ENCODE peak calls at places on chromosomes 2 and 18, in eight cellular contexts. One of them, this sample, is unnamed.

GRCh38 chr2:96143848-96144480 is 1.3 kb downstream of the DUSP2 start:
- DNase-seq in naive thymus-derived CD4-positive, alpha-beta T cell: peak
- DNase-seq in activated T-cell treated with anti-CD3 and anti-CD28 coated beads for 24 hours: no peak
- DNase-seq in Kasumi-1: no peak
- DNase-seq in ovary: no peak
- DNase-seq in iris pigment epithelial cell: no peak
- DNase-seq in fibroblast of mammary gland: no peak
- DNase-seq in mammary epithelial cell: no peak
- DNase-seq in this sample: peak

GRCh38 chr2:102063948-102064678 is 72.4 kb downstream of the IL1R2 start:
- DNase-seq in Kasumi-1: peak
- DNase-seq in ovary: peak
- DNase-seq in naive thymus-derived CD4-positive, alpha-beta T cell: no peak
- DNase-seq in iris pigment epithelial cell: peak
- DNase-seq in activated T-cell treated with anti-CD3 and anti-CD28 coated beads for 24 hours: peak
- DNase-seq in fibroblast of mammary gland: peak
- DNase-seq in mammary epithelial cell: peak
- DNase-seq in this sample: peak

GRCh38 chr2:226427538-226428307 is 371.9 kb downstream of the IRS1 start:
- DNase-seq in activated T-cell treated with anti-CD3 and anti-CD28 coated beads for 24 hours: no peak
- DNase-seq in iris pigment epithelial cell: peak
- DNase-seq in mammary epithelial cell: peak
- DNase-seq in Kasumi-1: peak
- DNase-seq in ovary: no peak
- DNase-seq in fibroblast of mammary gland: peak
- DNase-seq in naive thymus-derived CD4-positive, alpha-beta T cell: no peak
- DNase-seq in this sample: no peak

GRCh38 chr2:197309369-197310231 is 980 bp downstream of the ANKRD44 start:
- DNase-seq in fibroblast of mammary gland: no peak
- DNase-seq in naive thymus-derived CD4-positive, alpha-beta T cell: peak
- DNase-seq in activated T-cell treated with anti-CD3 and anti-CD28 coated beads for 24 hours: no peak
- DNase-seq in Kasumi-1: no peak
- DNase-seq in ovary: peak
- DNase-seq in iris pigment epithelial cell: no peak
- DNase-seq in mammary epithelial cell: no peak
- DNase-seq in this sample: peak

GRCh38 chr2:217035967-217036366 is 176.1 kb upstream of the TNP1 start:
- DNase-seq in iris pigment epithelial cell: no peak
- DNase-seq in mammary epithelial cell: no peak
- DNase-seq in activated T-cell treated with anti-CD3 and anti-CD28 coated beads for 24 hours: no peak
- DNase-seq in fibroblast of mammary gland: peak
- DNase-seq in ovary: no peak
- DNase-seq in naive thymus-derived CD4-positive, alpha-beta T cell: no peak
- DNase-seq in Kasumi-1: no peak
- DNase-seq in this sample: no peak

GRCh38 chr18:51660316-51660715 is 462.8 kb upstream of the MEX3C start:
- DNase-seq in Kasumi-1: no peak
- DNase-seq in fibroblast of mammary gland: no peak
- DNase-seq in naive thymus-derived CD4-positive, alpha-beta T cell: no peak
- DNase-seq in mammary epithelial cell: no peak
- DNase-seq in ovary: no peak
- DNase-seq in iris pigment epithelial cell: no peak
- DNase-seq in activated T-cell treated with anti-CD3 and anti-CD28 coated beads for 24 hours: no peak
- DNase-seq in this sample: no peak

GRCh38 chr18:32919799-32920198 is 147.0 kb upstream of the KLHL14 start:
- DNase-seq in iris pigment epithelial cell: peak
- DNase-seq in Kasumi-1: peak
- DNase-seq in activated T-cell treated with anti-CD3 and anti-CD28 coated beads for 24 hours: no peak
- DNase-seq in ovary: no peak
- DNase-seq in fibroblast of mammary gland: peak
- DNase-seq in mammary epithelial cell: peak
- DNase-seq in naive thymus-derived CD4-positive, alpha-beta T cell: no peak
- DNase-seq in this sample: no peak

GRCh38 chr2:24228470-24228869 is 53.6 kb downstream of the FAM228A start:
- DNase-seq in Kasumi-1: peak
- DNase-seq in mammary epithelial cell: no peak
- DNase-seq in iris pigment epithelial cell: peak
- DNase-seq in activated T-cell treated with anti-CD3 and anti-CD28 coated beads for 24 hours: no peak
- DNase-seq in ovary: no peak
- DNase-seq in fibroblast of mammary gland: peak
- DNase-seq in naive thymus-derived CD4-positive, alpha-beta T cell: no peak
- DNase-seq in this sample: no peak

GRCh38 chr2:27729198-27729597 is 42.3 kb upstream of the MRPL33 start:
- DNase-seq in Kasumi-1: no peak
- DNase-seq in activated T-cell treated with anti-CD3 and anti-CD28 coated beads for 24 hours: no peak
- DNase-seq in iris pigment epithelial cell: no peak
- DNase-seq in mammary epithelial cell: no peak
- DNase-seq in fibroblast of mammary gland: no peak
- DNase-seq in naive thymus-derived CD4-positive, alpha-beta T cell: no peak
- DNase-seq in ovary: no peak
- DNase-seq in this sample: no peak

GRCh38 chr2:216229488-216229887 is 120.3 kb downstream of the XRCC5 start:
- DNase-seq in naive thymus-derived CD4-positive, alpha-beta T cell: no peak
- DNase-seq in Kasumi-1: no peak
- DNase-seq in fibroblast of mammary gland: no peak
- DNase-seq in ovary: no peak
- DNase-seq in mammary epithelial cell: no peak
- DNase-seq in activated T-cell treated with anti-CD3 and anti-CD28 coated beads for 24 hours: no peak
- DNase-seq in iris pigment epithelial cell: no peak
- DNase-seq in this sample: no peak

GRCh38 chr18:58195278-58195721 is 151.3 kb downstream of the NEDD4L start:
- DNase-seq in naive thymus-derived CD4-positive, alpha-beta T cell: peak
- DNase-seq in activated T-cell treated with anti-CD3 and anti-CD28 coated beads for 24 hours: no peak
- DNase-seq in ovary: peak
- DNase-seq in mammary epithelial cell: peak
- DNase-seq in Kasumi-1: peak
- DNase-seq in fibroblast of mammary gland: no peak
- DNase-seq in iris pigment epithelial cell: no peak
- DNase-seq in this sample: no peak

GRCh38 chr2:42878581-42878980 is 86.2 kb upstream of the HAAO start:
- DNase-seq in fibroblast of mammary gland: peak
- DNase-seq in activated T-cell treated with anti-CD3 and anti-CD28 coated beads for 24 hours: no peak
- DNase-seq in naive thymus-derived CD4-positive, alpha-beta T cell: no peak
- DNase-seq in mammary epithelial cell: peak
- DNase-seq in Kasumi-1: no peak
- DNase-seq in iris pigment epithelial cell: peak
- DNase-seq in ovary: no peak
- DNase-seq in this sample: no peak

GRCh38 chr2:133841905-133842304 is 273.6 kb upstream of the NCKAP5 start:
- DNase-seq in iris pigment epithelial cell: peak
- DNase-seq in ovary: no peak
- DNase-seq in mammary epithelial cell: peak
- DNase-seq in activated T-cell treated with anti-CD3 and anti-CD28 coated beads for 24 hours: no peak
- DNase-seq in fibroblast of mammary gland: peak
- DNase-seq in Kasumi-1: no peak
- DNase-seq in naive thymus-derived CD4-positive, alpha-beta T cell: no peak
- DNase-seq in this sample: no peak